ENCODE peak calls at places on chromosome 20, in ten cellular contexts. L, Q, U, H, I, P, B, G, S and N are unnamed samples.

GRCh38 chr20:4217349-4217761 is 202.0 kb upstream of the RNF24 start:
- DNase-seq in L (no peak), Q (no peak), U (no peak), H (no peak), I (no peak), P (peak; percentile 58), B (peak; percentile 27), G (peak; percentile 73), S (no peak), N (no peak)

GRCh38 chr20:17765017-17765416 is 65.3 kb downstream of the BANF2 start:
- DNase-seq in L (no peak), Q (no peak), U (no peak), H (no peak), I (no peak), P (no peak), B (no peak), G (no peak), S (no peak), N (no peak)

GRCh38 chr20:57092112-57092899 is 174.1 kb downstream of the BMP7 start:
- DNase-seq in L (peak; percentile 44), Q (peak; percentile 50), U (peak; percentile 47), H (no peak), I (peak; percentile 77), P (peak; percentile 37), B (peak; percentile 54), G (peak; percentile 36), S (no peak), N (peak; percentile 73)

GRCh38 chr20:20215976-20216727 is 151.8 kb upstream of the INSM1 start:
- DNase-seq in L (no peak), Q (no peak), U (no peak), H (no peak), I (no peak), P (peak; percentile 53), B (no peak), G (no peak), S (no peak), N (no peak)

GRCh38 chr20:37345339-37346231 is at the start of gene SRC:
- DNase-seq in L (no peak), Q (peak; percentile 81), U (peak; percentile 92), H (no peak), I (peak; percentile 95), P (peak; percentile 83), B (peak; percentile 75), G (peak; percentile 54), S (peak; percentile 97), N (peak; percentile 40)

GRCh38 chr20:48697845-48698491 is 129.8 kb downstream of the PREX1 start:
- DNase-seq in L (no peak), Q (peak; percentile 72), U (peak; percentile 86), H (peak; percentile 38), I (peak; percentile 75), P (peak; percentile 81), B (peak; percentile 75), G (peak; percentile 47), S (no peak), N (no peak)

GRCh38 chr20:3226093-3226492 is 12.9 kb downstream of the SLC4A11 start:
- DNase-seq in L (no peak), Q (no peak), U (no peak), H (no peak), I (no peak), P (no peak), B (no peak), G (no peak), S (no peak), N (no peak)

GRCh38 chr20:37931153-37931922 is 28.4 kb downstream of the VSTM2L start:
- DNase-seq in L (no peak), Q (no peak), U (no peak), H (no peak), I (no peak), P (no peak), B (no peak), G (no peak), S (no peak), N (no peak)

GRCh38 chr20:45306431-45306982 is at the start of gene RBPJL:
- DNase-seq in L (no peak), Q (no peak), U (no peak), H (no peak), I (no peak), P (no peak), B (no peak), G (no peak), S (no peak), N (peak; percentile 55)
- TF ChIP-seq CTCF in L (peak; percentile 58), Q (peak; percentile 64), U (peak; percentile 61), H (peak; percentile 92), I (peak; percentile 42), P (peak; percentile 78), B (peak; percentile 68), G (peak; percentile 55), S (no peak), N (peak; percentile 99)

DNA sequence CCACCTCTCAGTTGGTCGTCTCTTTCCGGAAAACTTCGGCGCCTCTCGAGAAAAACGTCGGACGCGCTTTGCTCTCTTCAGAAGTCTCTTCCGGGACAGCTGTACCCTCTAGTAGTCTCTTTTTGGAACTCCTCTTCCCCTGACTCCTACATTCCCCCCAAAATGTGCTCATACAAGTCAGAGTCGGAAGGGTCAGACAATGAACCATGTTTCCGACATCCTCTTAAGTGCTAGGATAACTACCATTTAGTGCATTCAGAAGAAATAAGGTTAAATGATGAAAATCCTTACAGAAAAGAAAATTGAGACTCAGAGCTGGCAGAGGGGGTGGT is 476 bp upstream of the TP53RK start:
- DNase-seq in L (no peak), Q (no peak), U (no peak), H (no peak), I (no peak), P (no peak), B (no peak), G (no peak), S (no peak), N (no peak)
- TF ChIP-seq CTCF in L (no peak), Q (no peak), U (no peak), H (no peak), I (no peak), P (no peak), B (no peak), G (no peak), S (no peak), N (no peak)

GRCh38 chr20:62628691-62629090 is 13.6 kb upstream of the SLCO4A1 start:
- DNase-seq in L (no peak), Q (no peak), U (no peak), H (no peak), I (no peak), P (no peak), B (peak; percentile 47), G (no peak), S (no peak), N (no peak)
- TF ChIP-seq CTCF in L (no peak), Q (no peak), U (no peak), H (no peak), I (no peak), P (no peak), B (no peak), G (no peak), S (no peak), N (no peak)

GRCh38 chr20:53291548-53291947 is 302.1 kb downstream of the ZNF217 start:
- DNase-seq in L (peak; percentile 7), Q (no peak), U (no peak), H (no peak), I (no peak), P (no peak), B (no peak), G (no peak), S (no peak), N (peak; percentile 15)
- TF ChIP-seq CTCF in L (no peak), Q (no peak), U (no peak), H (peak; percentile 26), I (no peak), P (no peak), B (no peak), G (peak; percentile 18), S (no peak), N (no peak)

DNA sequence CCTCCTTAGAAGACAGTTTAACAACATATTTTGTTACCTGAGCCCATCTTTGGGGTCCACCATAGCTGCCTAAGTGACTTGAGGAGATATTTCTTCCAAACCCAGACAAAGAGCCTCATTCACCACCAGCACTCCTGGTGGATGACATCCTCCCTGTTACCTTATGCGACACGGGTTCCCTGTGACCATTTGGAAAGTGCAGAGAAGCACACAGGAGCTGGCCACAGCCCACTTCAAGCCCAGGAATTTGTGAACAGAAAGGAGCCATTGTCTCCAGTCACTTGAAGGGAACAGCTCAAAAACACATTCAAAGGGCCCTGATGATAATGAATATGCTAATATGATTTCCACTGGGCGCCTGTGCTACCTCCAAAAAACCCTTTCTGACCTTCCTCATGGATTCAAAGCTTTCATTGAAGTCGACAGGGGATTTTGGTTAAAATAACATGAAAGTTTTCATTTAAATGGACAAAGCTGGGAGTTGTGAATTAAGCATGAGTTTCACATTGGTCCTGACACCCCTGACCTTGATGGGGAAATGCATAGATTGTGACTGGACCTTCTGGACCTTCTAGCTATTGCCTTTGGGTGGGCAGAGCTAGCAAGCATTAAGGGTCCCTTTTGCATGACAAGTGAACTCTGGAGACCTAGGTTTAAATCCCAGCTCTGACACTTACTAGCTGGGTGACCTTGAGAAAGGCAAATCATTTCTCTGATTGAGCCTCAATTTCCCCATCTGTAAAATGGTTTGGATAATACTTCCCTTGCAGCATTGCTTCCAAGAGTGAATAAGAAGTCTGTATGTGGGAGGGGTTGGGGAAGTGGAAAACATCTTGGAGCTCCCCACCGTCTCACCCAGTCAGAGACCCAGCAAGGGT is 83.3 kb upstream of the SIRPA start:
- DNase-seq in L (no peak), Q (no peak), U (no peak), H (no peak), I (no peak), P (no peak), B (no peak), G (no peak), S (peak; percentile 48), N (no peak)
- TF ChIP-seq CTCF in L (no peak), Q (no peak), U (no peak), H (no peak), I (no peak), P (no peak), B (no peak), G (no peak), S (no peak), N (no peak)

GRCh38 chr20:25294459-25295385 is 46.8 kb downstream of the PYGB start:
- DNase-seq in L (peak; percentile 35), Q (peak; percentile 51), U (no peak), H (no peak), I (no peak), P (peak; percentile 64), B (peak; percentile 36), G (peak; percentile 51), S (no peak), N (peak; percentile 70)
- TF ChIP-seq CTCF in L (peak; percentile 99), Q (peak; percentile 56), U (peak; percentile 67), H (peak; percentile 98), I (peak; percentile 68), P (peak; percentile 58), B (peak; percentile 53), G (peak; percentile 76), S (no peak), N (peak; percentile 73)

DNA sequence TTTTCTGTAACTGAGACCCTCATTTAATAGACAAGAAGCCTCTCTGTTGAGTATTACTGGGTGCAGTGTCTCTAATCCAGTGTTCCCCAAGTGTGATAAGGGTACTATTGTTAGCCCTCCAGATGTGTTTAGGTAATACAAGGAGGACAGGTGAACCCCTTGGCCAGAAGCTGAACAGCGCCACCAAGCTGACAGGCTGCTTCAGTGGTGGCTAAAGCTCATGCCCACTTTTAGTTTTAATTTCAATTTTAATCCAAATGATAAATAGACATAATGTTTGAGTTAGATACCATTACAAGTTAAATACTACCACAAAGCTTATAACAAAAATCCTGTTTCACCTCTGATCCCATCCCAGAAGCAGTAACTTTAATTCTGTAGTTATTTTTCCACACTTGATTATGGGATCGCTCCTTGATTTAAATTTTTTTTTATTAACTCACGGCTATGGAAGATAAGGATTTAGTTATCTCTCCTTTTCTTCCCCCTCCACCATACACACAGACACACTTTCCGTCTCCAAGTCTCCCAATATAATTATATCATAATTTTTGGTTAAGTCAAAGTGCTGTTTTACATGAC is 8.3 kb upstream of the STK35 start:
- DNase-seq in L (peak; percentile 46), Q (no peak), U (no peak), H (no peak), I (no peak), P (no peak), B (peak; percentile 59), G (peak; percentile 6), S (no peak), N (peak; percentile 63)
- TF ChIP-seq CTCF in L (peak; percentile 74), Q (peak; percentile 31), U (peak; percentile 32), H (peak; percentile 51), I (no peak), P (peak; percentile 28), B (peak; percentile 83), G (peak; percentile 56), S (no peak), N (peak; percentile 69)